ENCODE peak calls at places on chromosomes 3 and 15, in seven cellular contexts. One of them, this sample, is unnamed. For H3K4me1, the result is how much of the 10 kb centered on the place peaks cover.

GRCh38 chr3:37202035-37202434 is 27.7 kb upstream of the LRRFIP2 start:
- DNase-seq in Peyer's patch: no peak
- DNase-seq in small intestine: no peak
- DNase-seq in cardiac muscle cell: no peak
- DNase-seq in adrenal gland: no peak
- DNase-seq in psoas muscle: no peak
- DNase-seq in aorta: peak
- DNase-seq in this sample: no peak

GRCh38 chr3:183058351-183058750 is 40.9 kb downstream of the MCCC1 start:
- DNase-seq in Peyer's patch: no peak
- DNase-seq in small intestine: no peak
- DNase-seq in cardiac muscle cell: no peak
- DNase-seq in adrenal gland: no peak
- DNase-seq in psoas muscle: no peak
- DNase-seq in aorta: no peak
- DNase-seq in this sample: no peak

GRCh38 chr3:14460342-14461005 is 58.1 kb downstream of the SLC6A6 start:
- DNase-seq in Peyer's patch: no peak
- DNase-seq in small intestine: no peak
- DNase-seq in cardiac muscle cell: peak
- DNase-seq in adrenal gland: peak
- DNase-seq in psoas muscle: peak
- DNase-seq in aorta: peak
- DNase-seq in this sample: no peak

GRCh38 chr15:58329781-58330467 is 101.9 kb upstream of the LIPC start:
- DNase-seq in Peyer's patch: no peak
- DNase-seq in small intestine: peak
- DNase-seq in cardiac muscle cell: no peak
- DNase-seq in adrenal gland: no peak
- DNase-seq in psoas muscle: peak
- DNase-seq in aorta: peak
- DNase-seq in this sample: no peak

GRCh38 chr15:52163321-52164190 is 27.6 kb downstream of the GNB5 start:
- DNase-seq in Peyer's patch: no peak
- DNase-seq in small intestine: no peak
- DNase-seq in cardiac muscle cell: no peak
- DNase-seq in adrenal gland: no peak
- DNase-seq in psoas muscle: no peak
- DNase-seq in aorta: no peak
- DNase-seq in this sample: no peak

GRCh38 chr15:99431661-99432091 is 134.1 kb upstream of the MEF2A start:
- DNase-seq in Peyer's patch: peak
- DNase-seq in small intestine: no peak
- DNase-seq in cardiac muscle cell: no peak
- DNase-seq in adrenal gland: no peak
- DNase-seq in psoas muscle: no peak
- DNase-seq in aorta: peak
- DNase-seq in this sample: no peak

GRCh38 chr3:54053201-54053600 is 69.2 kb upstream of the CACNA2D3 start:
- DNase-seq in Peyer's patch: no peak
- DNase-seq in small intestine: no peak
- DNase-seq in cardiac muscle cell: peak
- DNase-seq in adrenal gland: no peak
- DNase-seq in psoas muscle: no peak
- DNase-seq in aorta: no peak
- DNase-seq in this sample: no peak

GRCh38 chr3:175728566-175728965 is 869.4 kb downstream of the NAALADL2 start:
- DNase-seq in Peyer's patch: no peak
- DNase-seq in small intestine: no peak
- DNase-seq in cardiac muscle cell: no peak
- DNase-seq in adrenal gland: no peak
- DNase-seq in psoas muscle: no peak
- DNase-seq in aorta: no peak
- DNase-seq in this sample: no peak

GRCh38 chr3:37985637-37986320 is 4.8 kb upstream of the VILL start:
- DNase-seq in Peyer's patch: peak
- DNase-seq in small intestine: peak
- DNase-seq in cardiac muscle cell: peak
- DNase-seq in adrenal gland: no peak
- DNase-seq in psoas muscle: no peak
- DNase-seq in aorta: no peak
- DNase-seq in this sample: no peak

GRCh38 chr15:98844261-98844660 is 163.3 kb downstream of the PGPEP1L start:
- DNase-seq in Peyer's patch: no peak
- DNase-seq in small intestine: no peak
- DNase-seq in cardiac muscle cell: no peak
- DNase-seq in adrenal gland: no peak
- DNase-seq in psoas muscle: no peak
- DNase-seq in aorta: no peak
- DNase-seq in this sample: no peak

GRCh38 chr3:96863129-96863740 is 48.8 kb downstream of the EPHA6 start:
- DNase-seq in Peyer's patch: no peak
- DNase-seq in small intestine: peak
- DNase-seq in cardiac muscle cell: peak
- DNase-seq in adrenal gland: peak
- DNase-seq in psoas muscle: no peak
- DNase-seq in aorta: no peak
- DNase-seq in this sample: peak

GRCh38 chr3:16663852-16664712 is 58.9 kb upstream of the DAZL start:
- DNase-seq in Peyer's patch: no peak
- DNase-seq in small intestine: no peak
- DNase-seq in cardiac muscle cell: no peak
- DNase-seq in adrenal gland: no peak
- DNase-seq in psoas muscle: no peak
- DNase-seq in aorta: no peak
- DNase-seq in this sample: no peak

GRCh38 chr15:77889009-77889806 is 188.3 kb downstream of the TBC1D2B start:
- DNase-seq in Peyer's patch: no peak
- DNase-seq in small intestine: no peak
- DNase-seq in cardiac muscle cell: no peak
- DNase-seq in adrenal gland: no peak
- DNase-seq in psoas muscle: peak
- DNase-seq in aorta: peak
- DNase-seq in this sample: no peak

GRCh38 chr3:98761656-98762229 is 1.4 kb upstream of the ST3GAL6 start:
- DNase-seq in Peyer's patch: no peak
- DNase-seq in small intestine: no peak
- DNase-seq in cardiac muscle cell: no peak
- DNase-seq in adrenal gland: no peak
- DNase-seq in psoas muscle: no peak
- DNase-seq in aorta: no peak
- DNase-seq in this sample: no peak

GRCh38 chr3:107813066-107813465 is 277.8 kb downstream of the CD47 start:
- DNase-seq in Peyer's patch: no peak
- DNase-seq in small intestine: no peak
- DNase-seq in cardiac muscle cell: peak
- DNase-seq in adrenal gland: no peak
- DNase-seq in psoas muscle: no peak
- DNase-seq in aorta: no peak
- DNase-seq in this sample: no peak

GRCh38 chr3:86180696-86181095 is 810.3 kb downstream of the VGLL3 start:
- DNase-seq in Peyer's patch: no peak
- DNase-seq in small intestine: no peak
- DNase-seq in cardiac muscle cell: no peak
- DNase-seq in adrenal gland: no peak
- DNase-seq in psoas muscle: no peak
- DNase-seq in aorta: no peak
- DNase-seq in this sample: no peak

GRCh38 chr3:194586839-194587238 is 46.4 kb downstream of the TMEM44 start:
- DNase-seq in Peyer's patch: no peak
- DNase-seq in small intestine: no peak
- DNase-seq in cardiac muscle cell: peak
- DNase-seq in adrenal gland: no peak
- DNase-seq in psoas muscle: no peak
- DNase-seq in aorta: no peak
- DNase-seq in this sample: no peak

GRCh38 chr3:63654931-63655330 is 2.5 kb downstream of the SNTN start:
- DNase-seq in Peyer's patch: no peak
- DNase-seq in small intestine: no peak
- DNase-seq in cardiac muscle cell: no peak
- DNase-seq in adrenal gland: no peak
- DNase-seq in psoas muscle: no peak
- DNase-seq in aorta: no peak
- DNase-seq in this sample: no peak

GRCh38 chr3:197013989-197014388 is 15.6 kb downstream of the MELTF start:
- DNase-seq in Peyer's patch: no peak
- DNase-seq in small intestine: no peak
- DNase-seq in cardiac muscle cell: no peak
- DNase-seq in adrenal gland: no peak
- DNase-seq in psoas muscle: no peak
- DNase-seq in aorta: no peak
- DNase-seq in this sample: no peak

GRCh38 chr3:185717121-185717520 is 107.7 kb downstream of the IGF2BP2 start:
- DNase-seq in Peyer's patch: no peak
- DNase-seq in small intestine: no peak
- DNase-seq in cardiac muscle cell: peak
- DNase-seq in adrenal gland: no peak
- DNase-seq in psoas muscle: no peak
- DNase-seq in aorta: no peak
- DNase-seq in this sample: no peak

GRCh38 chr3:123571264-123571972 is 13.4 kb downstream of the HACD2 start:
- DNase-seq in Peyer's patch: no peak
- DNase-seq in small intestine: no peak
- DNase-seq in cardiac muscle cell: no peak
- DNase-seq in adrenal gland: no peak
- DNase-seq in psoas muscle: no peak
- DNase-seq in aorta: peak
- DNase-seq in this sample: no peak

GRCh38 chr3:10434938-10435336 is 70.4 kb downstream of the ATP2B2 start:
- DNase-seq in Peyer's patch: no peak
- DNase-seq in small intestine: no peak
- DNase-seq in cardiac muscle cell: no peak
- DNase-seq in adrenal gland: no peak
- DNase-seq in psoas muscle: no peak
- DNase-seq in aorta: peak
- DNase-seq in this sample: no peak

GRCh38 chr3:133620066-133620784 is 41.5 kb downstream of the TOPBP1 start:
- DNase-seq in Peyer's patch: no peak
- DNase-seq in small intestine: no peak
- DNase-seq in cardiac muscle cell: no peak
- DNase-seq in adrenal gland: no peak
- DNase-seq in psoas muscle: no peak
- DNase-seq in aorta: no peak
- DNase-seq in this sample: no peak

GRCh38 chr15:41798607-41799487 is 24.6 kb downstream of the MAPKBP1 start:
- DNase-seq in Peyer's patch: no peak
- DNase-seq in small intestine: peak
- DNase-seq in cardiac muscle cell: no peak
- DNase-seq in adrenal gland: no peak
- DNase-seq in psoas muscle: no peak
- DNase-seq in aorta: no peak
- DNase-seq in this sample: no peak
- H3K4me1 ChIP-seq in Peyer's patch: under half
- H3K4me1 ChIP-seq in small intestine: under half
- H3K4me1 ChIP-seq in cardiac muscle cell: under half
- H3K4me1 ChIP-seq in adrenal gland: under half
- H3K4me1 ChIP-seq in psoas muscle: under half
- H3K4me1 ChIP-seq in aorta: under half
- H3K4me1 ChIP-seq in this sample: under half

DNA sequence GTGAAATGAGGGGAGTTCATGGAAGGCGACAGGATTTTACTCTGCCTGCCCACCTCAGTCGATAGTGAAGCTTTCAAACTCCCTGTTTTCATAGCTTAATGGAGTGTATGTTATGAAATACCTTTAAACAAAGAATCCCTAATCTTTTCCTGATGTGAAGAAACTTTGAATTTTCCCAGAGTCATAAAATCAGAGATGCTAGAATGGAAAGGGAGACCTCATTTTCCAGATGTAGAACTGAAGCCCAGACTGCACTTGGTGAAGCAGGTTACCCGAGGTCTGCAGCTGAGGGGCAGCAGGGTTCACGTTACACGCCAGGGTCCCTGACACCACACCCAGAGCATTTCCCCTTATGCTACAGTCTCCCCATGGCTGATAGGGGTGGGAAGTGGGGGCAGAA is 34.7 kb upstream of the LACTB start:
- DNase-seq in Peyer's patch: no peak
- DNase-seq in small intestine: no peak
- DNase-seq in cardiac muscle cell: no peak
- DNase-seq in adrenal gland: no peak
- DNase-seq in psoas muscle: no peak
- DNase-seq in aorta: no peak
- DNase-seq in this sample: no peak
- H3K4me1 ChIP-seq in Peyer's patch: under half
- H3K4me1 ChIP-seq in small intestine: under half
- H3K4me1 ChIP-seq in cardiac muscle cell: under half
- H3K4me1 ChIP-seq in adrenal gland: under half
- H3K4me1 ChIP-seq in psoas muscle: under half
- H3K4me1 ChIP-seq in aorta: under half
- H3K4me1 ChIP-seq in this sample: under half

GRCh38 chr15:31303434-31304073 is 23.1 kb upstream of the KLF13 start:
- DNase-seq in Peyer's patch: peak
- DNase-seq in small intestine: no peak
- DNase-seq in cardiac muscle cell: peak
- DNase-seq in adrenal gland: no peak
- DNase-seq in psoas muscle: peak
- DNase-seq in aorta: no peak
- DNase-seq in this sample: no peak

GRCh38 chr15:31301687-31301990 is 25.0 kb upstream of the KLF13 start:
- DNase-seq in Peyer's patch: no peak
- DNase-seq in small intestine: no peak
- DNase-seq in cardiac muscle cell: no peak
- DNase-seq in adrenal gland: no peak
- DNase-seq in psoas muscle: no peak
- DNase-seq in aorta: no peak
- DNase-seq in this sample: no peak

GRCh38 chr15:31302029-31302657 is 24.5 kb upstream of the KLF13 start:
- DNase-seq in Peyer's patch: no peak
- DNase-seq in small intestine: no peak
- DNase-seq in cardiac muscle cell: no peak
- DNase-seq in adrenal gland: no peak
- DNase-seq in psoas muscle: no peak
- DNase-seq in aorta: no peak
- DNase-seq in this sample: no peak

GRCh38 chr15:31304074-31304648 is 22.5 kb upstream of the KLF13 start:
- DNase-seq in Peyer's patch: no peak
- DNase-seq in small intestine: no peak
- DNase-seq in cardiac muscle cell: no peak
- DNase-seq in adrenal gland: no peak
- DNase-seq in psoas muscle: no peak
- DNase-seq in aorta: no peak
- DNase-seq in this sample: no peak

GRCh38 chr15:31302778-31303433 is 23.7 kb upstream of the KLF13 start:
- DNase-seq in Peyer's patch: no peak
- DNase-seq in small intestine: no peak
- DNase-seq in cardiac muscle cell: no peak
- DNase-seq in adrenal gland: no peak
- DNase-seq in psoas muscle: no peak
- DNase-seq in aorta: no peak
- DNase-seq in this sample: peak
- H3K4me1 ChIP-seq in Peyer's patch: under half
- H3K4me1 ChIP-seq in small intestine: under half
- H3K4me1 ChIP-seq in cardiac muscle cell: under half
- H3K4me1 ChIP-seq in adrenal gland: under half
- H3K4me1 ChIP-seq in psoas muscle: under half
- H3K4me1 ChIP-seq in aorta: under half
- H3K4me1 ChIP-seq in this sample: under half

DNA sequence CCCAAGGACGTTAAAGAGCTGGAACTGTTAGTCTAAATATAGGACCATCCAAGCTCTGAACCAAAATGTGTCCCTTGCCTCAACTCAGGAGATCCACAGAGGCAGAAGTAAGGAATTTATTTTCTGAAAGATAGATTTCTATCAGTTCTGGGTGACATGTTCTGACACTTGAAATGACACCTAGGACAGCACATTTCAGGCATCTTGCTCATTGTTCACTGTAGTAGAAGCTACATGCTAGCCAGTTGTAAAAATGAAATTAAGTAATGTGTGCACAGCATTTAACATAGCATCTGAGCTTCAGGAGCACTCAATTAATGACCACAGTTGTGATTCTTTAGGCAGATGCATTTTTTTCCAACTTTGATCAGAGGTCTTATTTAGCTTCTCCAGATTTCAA is 567 bp downstream of the CCR2 start:
- DNase-seq in Peyer's patch: no peak
- DNase-seq in small intestine: no peak
- DNase-seq in cardiac muscle cell: no peak
- DNase-seq in adrenal gland: no peak
- DNase-seq in psoas muscle: no peak
- DNase-seq in aorta: no peak
- DNase-seq in this sample: no peak
- H3K4me1 ChIP-seq in Peyer's patch: under half
- H3K4me1 ChIP-seq in small intestine: under half
- H3K4me1 ChIP-seq in cardiac muscle cell: under half
- H3K4me1 ChIP-seq in adrenal gland: under half
- H3K4me1 ChIP-seq in psoas muscle: under half
- H3K4me1 ChIP-seq in aorta: under half
- H3K4me1 ChIP-seq in this sample: under half